ENCODE peak calls at places on chromosomes 16 and 17, in five cellular contexts. C, J, A, M and D are unnamed samples.

GRCh38 chr17:80789356-80789902 is 202.2 kb upstream of the CHMP6 start:
- DNase-seq in A (no peak), M (no peak), J (peak), C (no peak), D (no peak)

GRCh38 chr17:57889892-57890856 is 40.3 kb upstream of the MRPS23 start:
- DNase-seq in M (no peak), J (no peak), A (no peak), C (peak), D (peak)

GRCh38 chr16:58495861-58496331 is 4.0 kb upstream of the NDRG4 start:
- DNase-seq in M (no peak), A (no peak), C (no peak), J (no peak), D (no peak)

GRCh38 chr16:30748634-30749445 is 615 bp downstream of the PHKG2 start:
- DNase-seq in J (no peak), M (no peak), C (peak), A (no peak), D (peak)

GRCh38 chr16:2773188-2773968 is 3.7 kb downstream of the ELOB start:
- DNase-seq in C (no peak), A (no peak), J (no peak), M (no peak), D (no peak)

GRCh38 chr16:52557236-52557635 is 10.3 kb upstream of the TOX3 start:
- DNase-seq in C (no peak), J (no peak), M (no peak), A (no peak), D (no peak)

GRCh38 chr17:57594767-57595166 is 150.3 kb downstream of the CCDC182 start:
- DNase-seq in A (no peak), M (no peak), C (no peak), J (no peak), D (no peak)

GRCh38 chr17:69466451-69466850 is 52.0 kb downstream of the MAP2K6 start:
- DNase-seq in M (no peak), A (no peak), C (no peak), J (no peak), D (no peak)

GRCh38 chr16:30768583-30769181 is 6.6 kb downstream of the RNF40 start:
- DNase-seq in A (no peak), C (no peak), J (no peak), M (no peak), D (no peak)

GRCh38 chr17:41919840-41920579 is 1.3 kb upstream of the ACLY start:
- DNase-seq in A (no peak), J (no peak), C (peak), M (no peak), D (no peak)

GRCh38 chr17:46046957-46047356 is 47.9 kb downstream of the STH start:
- DNase-seq in A (no peak), C (no peak), J (no peak), M (no peak), D (no peak)

GRCh38 chr16:15725641-15726240 is 75.7 kb downstream of the NDE1 start:
- DNase-seq in A (no peak), M (no peak), C (no peak), J (no peak), D (no peak)

GRCh38 chr16:57875347-57875746 is 73.1 kb upstream of the KIFC3 start:
- DNase-seq in C (no peak), A (no peak), M (no peak), J (no peak), D (no peak)

GRCh38 chr16:11871193-11871592 is 19.9 kb upstream of the RSL1D1 start:
- DNase-seq in J (no peak), M (no peak), A (no peak), C (no peak), D (no peak)

GRCh38 chr16:28882476-28883180 is 4.3 kb downstream of the ATP2A1 start:
- DNase-seq in M (no peak), A (no peak), C (no peak), J (no peak), D (no peak)

GRCh38 chr16:58299757-58300349 is 5.0 kb upstream of the PRSS54 start:
- DNase-seq in J (no peak), A (no peak), C (no peak), M (peak), D (peak)

GRCh38 chr16:58243528-58244004 is 45.7 kb upstream of the CSNK2A2 start:
- DNase-seq in C (no peak), M (no peak), J (no peak), A (no peak), D (no peak)

GRCh38 chr17:60193482-60193881 is 43.7 kb downstream of the CA4 start:
- DNase-seq in C (no peak), J (no peak), M (no peak), A (no peak), D (no peak)

GRCh38 chr17:71412803-71413202 is 708.0 kb upstream of the SOX9 start:
- DNase-seq in A (no peak), J (peak), M (no peak), C (no peak), D (no peak)

GRCh38 chr17:48843172-48843900 is 12.5 kb downstream of the CALCOCO2 start:
- DNase-seq in J (no peak), M (no peak), A (no peak), C (no peak), D (no peak)

GRCh38 chr17:50806141-50806643 is 29.2 kb upstream of the WFIKKN2 start:
- DNase-seq in C (peak), M (no peak), A (no peak), J (no peak), D (no peak)

GRCh38 chr17:41773190-41773588 is 13.3 kb downstream of the JUP start:
- DNase-seq in C (peak), J (no peak), A (no peak), M (no peak), D (peak)

GRCh38 chr16:87419971-87420370 is 27.8 kb downstream of the MAP1LC3B start:
- DNase-seq in J (no peak), C (no peak), M (no peak), A (no peak), D (no peak)

GRCh38 chr16:58582971-58583765 is 46.5 kb downstream of the CNOT1 start:
- DNase-seq in J (no peak), M (no peak), C (no peak), A (no peak), D (no peak)

GRCh38 chr16:79510879-79511278 is 89.7 kb downstream of the MAF start:
- DNase-seq in J (no peak), M (no peak), A (no peak), C (no peak), D (no peak)

GRCh38 chr17:43356450-43356849 is 42.3 kb upstream of the ARL4D start:
- DNase-seq in J (no peak), A (no peak), C (no peak), M (no peak), D (no peak)

GRCh38 chr16:66520406-66521194 is 29.3 kb downstream of the TK2 start:
- DNase-seq in A (no peak), J (no peak), C (no peak), M (no peak), D (peak)

GRCh38 chr17:55969577-55969976 is 183.7 kb upstream of the ANKFN1 start:
- DNase-seq in C (no peak), A (no peak), J (no peak), M (no peak), D (no peak)

GRCh38 chr17:83161298-83162034 is 82.1 kb downstream of the METRNL start:
- DNase-seq in M (no peak), A (no peak), C (no peak), J (no peak), D (no peak)

GRCh38 chr16:3074860-3075545 is 9.6 kb downstream of the IL32 start:
- DNase-seq in J (no peak), C (no peak), A (no peak), M (peak), D (peak)

GRCh38 chr16:12602811-12603698 is 200.6 kb downstream of the CPPED1 start:
- DNase-seq in C (no peak), A (no peak), J (no peak), M (no peak), D (no peak)

GRCh38 chr17:42895185-42895555 is 5.4 kb upstream of the G6PC1 start:
- DNase-seq in C (peak), M (no peak), J (peak), A (no peak), D (peak)

GRCh38 chr16:15829460-15829859 is 27.4 kb downstream of the MYH11 start:
- DNase-seq in C (no peak), M (no peak), J (no peak), A (no peak), D (peak)

GRCh38 chr17:16449121-16449570 is 33.8 kb downstream of the TRPV2 start:
- DNase-seq in A (no peak), M (no peak), C (no peak), J (no peak), D (no peak)